ENCODE peak calls at places on chromosomes 11 and 22, in eight cellular contexts. One of them, this sample, is unnamed.

GRCh38 chr11:121671276-121672168 is 218.8 kb upstream of the SORL1-AS1 start:
- DNase-seq in fibroblast of mammary gland: peak; percentile 62
- DNase-seq in sigmoid colon: no peak
- DNase-seq in CD4-positive, CD25-positive, alpha-beta regulatory T cell: no peak
- DNase-seq in cardiac fibroblast: peak; percentile 54
- DNase-seq in dorsolateral prefrontal cortex: no peak
- DNase-seq in astrocyte of the spinal cord: peak; percentile 72
- DNase-seq in right lobe of liver: no peak
- DNase-seq in this sample: no peak

GRCh38 chr11:123624974-123625373 is 29.4 kb downstream of the SCN3B start:
- DNase-seq in fibroblast of mammary gland: peak; percentile 47
- DNase-seq in sigmoid colon: no peak
- DNase-seq in CD4-positive, CD25-positive, alpha-beta regulatory T cell: no peak
- DNase-seq in cardiac fibroblast: peak; percentile 74
- DNase-seq in dorsolateral prefrontal cortex: no peak
- DNase-seq in astrocyte of the spinal cord: no peak
- DNase-seq in right lobe of liver: no peak
- DNase-seq in this sample: no peak

GRCh38 chr11:106786251-106786650 is 232.0 kb downstream of the GUCY1A2 start:
- DNase-seq in fibroblast of mammary gland: peak; percentile 10
- DNase-seq in sigmoid colon: no peak
- DNase-seq in CD4-positive, CD25-positive, alpha-beta regulatory T cell: no peak
- DNase-seq in cardiac fibroblast: peak; percentile 18
- DNase-seq in dorsolateral prefrontal cortex: no peak
- DNase-seq in astrocyte of the spinal cord: no peak
- DNase-seq in right lobe of liver: no peak
- DNase-seq in this sample: peak; percentile 51

GRCh38 chr22:29207231-29207550 is 1.5 kb downstream of the EMID1 start:
- DNase-seq in fibroblast of mammary gland: no peak
- DNase-seq in sigmoid colon: no peak
- DNase-seq in CD4-positive, CD25-positive, alpha-beta regulatory T cell: no peak
- DNase-seq in cardiac fibroblast: no peak
- DNase-seq in dorsolateral prefrontal cortex: no peak
- DNase-seq in astrocyte of the spinal cord: no peak
- DNase-seq in right lobe of liver: no peak
- DNase-seq in this sample: no peak

GRCh38 chr11:8956860-8957259 is 7.4 kb downstream of the TMEM9B start:
- DNase-seq in fibroblast of mammary gland: no peak
- DNase-seq in sigmoid colon: no peak
- DNase-seq in CD4-positive, CD25-positive, alpha-beta regulatory T cell: no peak
- DNase-seq in cardiac fibroblast: no peak
- DNase-seq in dorsolateral prefrontal cortex: no peak
- DNase-seq in astrocyte of the spinal cord: no peak
- DNase-seq in right lobe of liver: no peak
- DNase-seq in this sample: no peak

GRCh38 chr22:35229865-35230264 is 27.4 kb upstream of the HMGXB4 start:
- DNase-seq in fibroblast of mammary gland: no peak
- DNase-seq in sigmoid colon: no peak
- DNase-seq in CD4-positive, CD25-positive, alpha-beta regulatory T cell: no peak
- DNase-seq in cardiac fibroblast: no peak
- DNase-seq in dorsolateral prefrontal cortex: no peak
- DNase-seq in astrocyte of the spinal cord: no peak
- DNase-seq in right lobe of liver: no peak
- DNase-seq in this sample: no peak

GRCh38 chr11:75716659-75717058 is 979 bp upstream of the MOGAT2 start:
- DNase-seq in fibroblast of mammary gland: no peak
- DNase-seq in sigmoid colon: no peak
- DNase-seq in CD4-positive, CD25-positive, alpha-beta regulatory T cell: no peak
- DNase-seq in cardiac fibroblast: no peak
- DNase-seq in dorsolateral prefrontal cortex: no peak
- DNase-seq in astrocyte of the spinal cord: no peak
- DNase-seq in right lobe of liver: no peak
- DNase-seq in this sample: no peak

GRCh38 chr11:69832561-69833413 is 13.6 kb upstream of the FGF3 start:
- DNase-seq in fibroblast of mammary gland: no peak
- DNase-seq in sigmoid colon: peak; percentile 57
- DNase-seq in CD4-positive, CD25-positive, alpha-beta regulatory T cell: no peak
- DNase-seq in cardiac fibroblast: no peak
- DNase-seq in dorsolateral prefrontal cortex: peak; percentile 25
- DNase-seq in astrocyte of the spinal cord: no peak
- DNase-seq in right lobe of liver: no peak
- DNase-seq in this sample: no peak

GRCh38 chr22:36048911-36049677 is 20.5 kb upstream of the RBFOX2 start:
- DNase-seq in fibroblast of mammary gland: peak; percentile 18
- DNase-seq in sigmoid colon: no peak
- DNase-seq in CD4-positive, CD25-positive, alpha-beta regulatory T cell: no peak
- DNase-seq in cardiac fibroblast: peak; percentile 51
- DNase-seq in dorsolateral prefrontal cortex: no peak
- DNase-seq in astrocyte of the spinal cord: no peak
- DNase-seq in right lobe of liver: no peak
- DNase-seq in this sample: no peak

GRCh38 chr11:36361472-36361871 is 65.4 kb downstream of the PRR5L start:
- DNase-seq in fibroblast of mammary gland: no peak
- DNase-seq in sigmoid colon: no peak
- DNase-seq in CD4-positive, CD25-positive, alpha-beta regulatory T cell: no peak
- DNase-seq in cardiac fibroblast: no peak
- DNase-seq in dorsolateral prefrontal cortex: no peak
- DNase-seq in astrocyte of the spinal cord: no peak
- DNase-seq in right lobe of liver: no peak
- DNase-seq in this sample: no peak

GRCh38 chr11:36360318-36360717 is 64.2 kb downstream of the PRR5L start:
- DNase-seq in fibroblast of mammary gland: no peak
- DNase-seq in sigmoid colon: no peak
- DNase-seq in CD4-positive, CD25-positive, alpha-beta regulatory T cell: no peak
- DNase-seq in cardiac fibroblast: no peak
- DNase-seq in dorsolateral prefrontal cortex: no peak
- DNase-seq in astrocyte of the spinal cord: no peak
- DNase-seq in right lobe of liver: no peak
- DNase-seq in this sample: no peak

GRCh38 chr11:36360833-36361232 is 64.7 kb downstream of the PRR5L start:
- DNase-seq in fibroblast of mammary gland: no peak
- DNase-seq in sigmoid colon: no peak
- DNase-seq in CD4-positive, CD25-positive, alpha-beta regulatory T cell: no peak
- DNase-seq in cardiac fibroblast: no peak
- DNase-seq in dorsolateral prefrontal cortex: no peak
- DNase-seq in astrocyte of the spinal cord: peak; percentile 30
- DNase-seq in right lobe of liver: no peak
- DNase-seq in this sample: peak; percentile 60

GRCh38 chr11:36362902-36363301 is 66.8 kb downstream of the PRR5L start:
- DNase-seq in fibroblast of mammary gland: peak; percentile 31
- DNase-seq in sigmoid colon: no peak
- DNase-seq in CD4-positive, CD25-positive, alpha-beta regulatory T cell: no peak
- DNase-seq in cardiac fibroblast: peak; percentile 49
- DNase-seq in dorsolateral prefrontal cortex: no peak
- DNase-seq in astrocyte of the spinal cord: peak; percentile 85
- DNase-seq in right lobe of liver: no peak
- DNase-seq in this sample: peak; percentile 54

GRCh38 chr11:36361901-36362391 is 65.9 kb downstream of the PRR5L start:
- DNase-seq in fibroblast of mammary gland: peak; percentile 74
- DNase-seq in sigmoid colon: no peak
- DNase-seq in CD4-positive, CD25-positive, alpha-beta regulatory T cell: no peak
- DNase-seq in cardiac fibroblast: peak; percentile 78
- DNase-seq in dorsolateral prefrontal cortex: no peak
- DNase-seq in astrocyte of the spinal cord: peak; percentile 95
- DNase-seq in right lobe of liver: no peak
- DNase-seq in this sample: peak; percentile 95
- H3K4me3 ChIP-seq in fibroblast of mammary gland: no peak overlapping the region
- H3K4me3 ChIP-seq in sigmoid colon: no peak overlapping the region
- H3K4me3 ChIP-seq in CD4-positive, CD25-positive, alpha-beta regulatory T cell: no peak overlapping the region
- H3K4me3 ChIP-seq in cardiac fibroblast: peak overlapping the region; percentile 21
- H3K4me3 ChIP-seq in dorsolateral prefrontal cortex: no peak overlapping the region
- H3K4me3 ChIP-seq in astrocyte of the spinal cord: peak overlapping the region; percentile 6
- H3K4me3 ChIP-seq in right lobe of liver: no peak overlapping the region
- H3K4me3 ChIP-seq in this sample: peak overlapping the region; percentile 62

GRCh38 chr11:67482736-67483497 is at the start of gene AIP:
- DNase-seq in fibroblast of mammary gland: peak; percentile 97
- DNase-seq in sigmoid colon: peak; percentile 99
- DNase-seq in CD4-positive, CD25-positive, alpha-beta regulatory T cell: peak; percentile 98
- DNase-seq in cardiac fibroblast: peak; percentile 98
- DNase-seq in dorsolateral prefrontal cortex: peak; percentile 95
- DNase-seq in astrocyte of the spinal cord: peak; percentile 98
- DNase-seq in right lobe of liver: peak; percentile 97
- DNase-seq in this sample: peak; percentile 99

GRCh38 chr11:67484847-67485311 is 2.1 kb downstream of the AIP start:
- DNase-seq in fibroblast of mammary gland: no peak
- DNase-seq in sigmoid colon: peak; percentile 68
- DNase-seq in CD4-positive, CD25-positive, alpha-beta regulatory T cell: peak; percentile 40
- DNase-seq in cardiac fibroblast: no peak
- DNase-seq in dorsolateral prefrontal cortex: no peak
- DNase-seq in astrocyte of the spinal cord: no peak
- DNase-seq in right lobe of liver: peak; percentile 50
- DNase-seq in this sample: no peak

GRCh38 chr11:67483901-67484665 is 1.3 kb downstream of the AIP start:
- DNase-seq in fibroblast of mammary gland: no peak
- DNase-seq in sigmoid colon: no peak
- DNase-seq in CD4-positive, CD25-positive, alpha-beta regulatory T cell: peak; percentile 84
- DNase-seq in cardiac fibroblast: no peak
- DNase-seq in dorsolateral prefrontal cortex: no peak
- DNase-seq in astrocyte of the spinal cord: no peak
- DNase-seq in right lobe of liver: no peak
- DNase-seq in this sample: no peak

GRCh38 chr11:67482275-67482735 is 521 bp upstream of the AIP start:
- DNase-seq in fibroblast of mammary gland: no peak
- DNase-seq in sigmoid colon: no peak
- DNase-seq in CD4-positive, CD25-positive, alpha-beta regulatory T cell: no peak
- DNase-seq in cardiac fibroblast: no peak
- DNase-seq in dorsolateral prefrontal cortex: no peak
- DNase-seq in astrocyte of the spinal cord: no peak
- DNase-seq in right lobe of liver: no peak
- DNase-seq in this sample: no peak

GRCh38 chr11:67483498-67483798 is 622 bp downstream of the AIP start:
- DNase-seq in fibroblast of mammary gland: no peak
- DNase-seq in sigmoid colon: no peak
- DNase-seq in CD4-positive, CD25-positive, alpha-beta regulatory T cell: no peak
- DNase-seq in cardiac fibroblast: no peak
- DNase-seq in dorsolateral prefrontal cortex: no peak
- DNase-seq in astrocyte of the spinal cord: no peak
- DNase-seq in right lobe of liver: no peak
- DNase-seq in this sample: no peak
- H3K4me3 ChIP-seq in fibroblast of mammary gland: peak overlapping the region; percentile 66
- H3K4me3 ChIP-seq in sigmoid colon: peak overlapping the region; percentile 49
- H3K4me3 ChIP-seq in CD4-positive, CD25-positive, alpha-beta regulatory T cell: peak overlapping the region; percentile 86
- H3K4me3 ChIP-seq in cardiac fibroblast: peak overlapping the region; percentile 68
- H3K4me3 ChIP-seq in dorsolateral prefrontal cortex: peak overlapping the region; percentile 75
- H3K4me3 ChIP-seq in astrocyte of the spinal cord: peak overlapping the region; percentile 45
- H3K4me3 ChIP-seq in right lobe of liver: peak overlapping the region; percentile 54
- H3K4me3 ChIP-seq in this sample: peak overlapping the region; percentile 82

DNA sequence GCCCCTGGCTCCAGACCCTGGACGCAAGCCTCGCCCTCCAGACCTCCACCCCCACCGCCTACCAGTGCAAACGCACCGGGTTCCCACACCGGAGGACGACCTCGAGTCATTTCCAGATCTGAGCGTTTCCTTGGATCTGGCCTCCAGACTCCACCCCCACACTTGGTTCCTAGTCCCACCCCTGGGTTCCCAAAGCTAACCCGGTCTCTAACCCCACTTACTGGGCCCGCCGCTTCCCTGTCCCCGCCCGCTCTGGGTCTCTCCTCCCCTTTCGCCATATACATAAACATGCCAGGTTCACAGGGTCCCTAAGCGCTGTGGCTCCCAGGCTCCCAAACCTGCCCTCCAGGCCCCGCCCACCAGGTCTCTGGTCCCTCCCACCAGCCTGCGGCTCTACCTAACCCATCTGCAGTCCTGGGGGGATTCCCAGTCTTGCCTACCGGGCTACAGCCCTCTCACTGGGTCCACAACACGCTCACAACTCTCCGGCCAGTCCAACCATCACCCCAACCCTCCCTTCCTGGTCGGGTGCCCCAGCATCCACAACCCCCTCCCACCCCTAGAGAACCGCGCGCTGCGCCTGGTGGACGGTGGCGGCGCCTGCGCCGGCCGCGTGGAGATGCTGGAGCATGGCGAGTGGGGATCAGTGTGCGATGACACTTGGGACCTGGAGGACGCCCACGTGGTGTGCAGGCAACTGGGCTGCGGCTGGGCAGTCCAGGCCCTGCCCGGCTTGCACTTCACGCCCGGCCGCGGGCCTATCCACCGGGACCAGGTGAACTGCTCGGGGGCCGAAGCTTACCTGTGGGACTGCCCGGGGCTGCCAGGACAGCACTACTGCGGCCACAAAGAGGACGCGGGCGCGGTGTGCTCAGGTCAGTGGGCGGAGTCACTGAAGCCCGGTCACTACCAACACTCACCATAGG is 36.8 kb downstream of the CD6 start:
- DNase-seq in fibroblast of mammary gland: no peak
- DNase-seq in sigmoid colon: no peak
- DNase-seq in CD4-positive, CD25-positive, alpha-beta regulatory T cell: no peak
- DNase-seq in cardiac fibroblast: no peak
- DNase-seq in dorsolateral prefrontal cortex: no peak
- DNase-seq in astrocyte of the spinal cord: no peak
- DNase-seq in right lobe of liver: peak; percentile 53
- DNase-seq in this sample: no peak
- H3K4me3 ChIP-seq in fibroblast of mammary gland: no peak overlapping the region
- H3K4me3 ChIP-seq in sigmoid colon: peak overlapping the region; percentile 27
- H3K4me3 ChIP-seq in CD4-positive, CD25-positive, alpha-beta regulatory T cell: no peak overlapping the region
- H3K4me3 ChIP-seq in cardiac fibroblast: peak overlapping the region; percentile 26
- H3K4me3 ChIP-seq in dorsolateral prefrontal cortex: peak overlapping the region; percentile 28
- H3K4me3 ChIP-seq in astrocyte of the spinal cord: peak overlapping the region; percentile 10
- H3K4me3 ChIP-seq in right lobe of liver: no peak overlapping the region
- H3K4me3 ChIP-seq in this sample: peak overlapping the region; percentile 60

DNA sequence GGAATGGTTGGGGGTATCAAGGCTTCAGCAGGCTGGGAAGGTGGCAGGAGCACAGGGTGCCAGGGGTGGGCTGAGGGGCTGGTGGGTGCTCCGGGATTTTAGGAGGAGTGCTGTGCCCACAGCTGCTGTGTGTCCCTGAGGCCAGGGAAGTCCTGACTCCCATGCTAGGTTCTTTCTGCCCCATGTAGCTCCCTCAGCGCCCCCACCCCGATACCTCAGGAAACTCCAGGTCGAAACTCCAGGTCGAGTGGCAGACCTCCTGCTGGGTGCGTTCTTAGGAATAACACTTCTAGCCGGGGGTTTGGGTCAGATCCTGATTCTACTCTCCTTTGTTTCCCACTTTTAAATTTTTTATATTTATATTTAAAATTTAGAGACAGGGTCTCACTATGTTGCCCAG is 8.3 kb downstream of the AP2A2 start:
- DNase-seq in fibroblast of mammary gland: no peak
- DNase-seq in sigmoid colon: no peak
- DNase-seq in CD4-positive, CD25-positive, alpha-beta regulatory T cell: no peak
- DNase-seq in cardiac fibroblast: no peak
- DNase-seq in dorsolateral prefrontal cortex: no peak
- DNase-seq in astrocyte of the spinal cord: no peak
- DNase-seq in right lobe of liver: no peak
- DNase-seq in this sample: no peak
- H3K4me3 ChIP-seq in fibroblast of mammary gland: no peak overlapping the region
- H3K4me3 ChIP-seq in sigmoid colon: no peak overlapping the region
- H3K4me3 ChIP-seq in CD4-positive, CD25-positive, alpha-beta regulatory T cell: no peak overlapping the region
- H3K4me3 ChIP-seq in cardiac fibroblast: no peak overlapping the region
- H3K4me3 ChIP-seq in dorsolateral prefrontal cortex: no peak overlapping the region
- H3K4me3 ChIP-seq in astrocyte of the spinal cord: no peak overlapping the region
- H3K4me3 ChIP-seq in right lobe of liver: no peak overlapping the region
- H3K4me3 ChIP-seq in this sample: no peak overlapping the region